ENCODE peak calls at places on chromosomes 16 and 17, in six cellular contexts. Q is fibroblast of mammary gland, N is left ventricle myocardium inferior, R is fibroblast of pulmonary artery, J is NCI-H524, C is stomach. F is an unnamed sample.

GRCh38 chr17:35713069-35713728 is 18.2 kb upstream of the RASL10B start:
- DNase-seq in Q (peak; percentile 96), N (no peak), R (peak; percentile 91), J (no peak), C (no peak), F (no peak)

GRCh38 chr17:45091778-45092425 is 30.8 kb downstream of the NMT1 start:
- DNase-seq in Q (peak; percentile 54), N (no peak), R (peak; percentile 25), J (no peak), C (no peak), F (no peak)

GRCh38 chr17:7279453-7279852 is 2.1 kb upstream of the SLC2A4 start:
- DNase-seq in Q (no peak), N (no peak), R (no peak), J (no peak), C (no peak), F (no peak)

GRCh38 chr16:28925386-28926228 is 569 bp upstream of the RABEP2 start:
- DNase-seq in Q (peak; percentile 77), N (peak; percentile 87), R (peak; percentile 69), J (peak; percentile 57), C (peak; percentile 62), F (no peak)

GRCh38 chr17:39676198-39676819 is 8.1 kb downstream of the PNMT start:
- DNase-seq in Q (no peak), N (peak; percentile 76), R (no peak), J (peak; percentile 51), C (peak; percentile 84), F (no peak)

GRCh38 chr16:24534634-24535033 is 4.7 kb upstream of the RBBP6 start:
- DNase-seq in Q (no peak), N (no peak), R (no peak), J (no peak), C (no peak), F (no peak)

GRCh38 chr17:81821147-81821546 is 11.9 kb downstream of the MCRIP1 start:
- DNase-seq in Q (no peak), N (no peak), R (no peak), J (no peak), C (no peak), F (no peak)

GRCh38 chr16:51807551-51807950 is 656.5 kb upstream of the SALL1 start:
- DNase-seq in Q (no peak), N (no peak), R (no peak), J (no peak), C (no peak), F (no peak)

GRCh38 chr17:45784583-45785372 is 658 bp downstream of the CRHR1 start:
- DNase-seq in Q (no peak), N (peak; percentile 17), R (no peak), J (no peak), C (peak; percentile 49), F (no peak)

GRCh38 chr17:81135503-81136283 is 29.6 kb upstream of the PVALEF start:
- DNase-seq in Q (no peak), N (no peak), R (no peak), J (peak; percentile 98), C (no peak), F (peak; percentile 48)

GRCh38 chr17:67696853-67697505 is 20.8 kb upstream of the NOL11 start:
- DNase-seq in Q (no peak), N (no peak), R (no peak), J (peak; percentile 50), C (no peak), F (no peak)

GRCh38 chr16:64153718-64154117 is 968.1 kb downstream of the CDH11 start:
- DNase-seq in Q (peak; percentile 31), N (no peak), R (no peak), J (no peak), C (no peak), F (no peak)

GRCh38 chr16:2468142-2468724 is 2.9 kb upstream of the NTN3 start:
- DNase-seq in Q (no peak), N (no peak), R (no peak), J (no peak), C (no peak), F (no peak)

GRCh38 chr17:48296453-48296852 is 133.6 kb downstream of the SKAP1 start:
- DNase-seq in Q (no peak), N (no peak), R (no peak), J (no peak), C (no peak), F (no peak)

GRCh38 chr16:11201498-11202259 is 54.3 kb downstream of the SOCS1 start:
- DNase-seq in Q (peak; percentile 85), N (no peak), R (peak; percentile 82), J (no peak), C (peak; percentile 41), F (no peak)

GRCh38 chr17:14033166-14033565 is 36.1 kb upstream of the COX10 start:
- DNase-seq in Q (no peak), N (no peak), R (no peak), J (no peak), C (no peak), F (no peak)

GRCh38 chr16:10016761-10017160 is 165.5 kb downstream of the GRIN2A start:
- DNase-seq in Q (no peak), N (no peak), R (no peak), J (no peak), C (no peak), F (no peak)

GRCh38 chr16:81633680-81634379 is 145.3 kb upstream of the PLCG2 start:
- DNase-seq in Q (no peak), N (no peak), R (no peak), J (no peak), C (no peak), F (no peak)

GRCh38 chr17:81420769-81421462 is 25.7 kb downstream of the BAHCC1 start:
- DNase-seq in Q (no peak), N (peak; percentile 56), R (peak; percentile 48), J (no peak), C (peak; percentile 82), F (no peak)

GRCh38 chr17:50221500-50222480 is 20.4 kb upstream of the COL1A1 start:
- DNase-seq in Q (peak; percentile 74), N (no peak), R (peak; percentile 67), J (no peak), C (no peak), F (no peak)

GRCh38 chr17:76199466-76199865 is 40.8 kb downstream of the RNF157 start:
- DNase-seq in Q (no peak), N (no peak), R (no peak), J (no peak), C (no peak), F (no peak)

GRCh38 chr16:75244844-75245758 is 6.3 kb downstream of the BCAR1 start:
- DNase-seq in Q (peak; percentile 93), N (peak; percentile 84), R (peak; percentile 98), J (no peak), C (peak; percentile 94), F (peak; percentile 80)

GRCh38 chr17:73595931-73596330 is 48.3 kb downstream of the SDK2 start:
- DNase-seq in Q (no peak), N (no peak), R (no peak), J (no peak), C (no peak), F (no peak)

GRCh38 chr16:19507882-19508281 is 14.0 kb downstream of the GDE1 start:
- DNase-seq in Q (no peak), N (no peak), R (no peak), J (no peak), C (no peak), F (no peak)

GRCh38 chr16:23257682-23258081 is 44.4 kb upstream of the SCNN1B start:
- DNase-seq in Q (no peak), N (no peak), R (no peak), J (no peak), C (no peak), F (no peak)

GRCh38 chr17:74493381-74493833 is 27.0 kb downstream of the CD300A start:
- DNase-seq in Q (peak; percentile 67), N (peak; percentile 62), R (peak; percentile 74), J (peak; percentile 79), C (peak; percentile 78), F (peak; percentile 41)

GRCh38 chr16:7345423-7345822 is 12.8 kb downstream of the RBFOX1 start:
- DNase-seq in Q (no peak), N (peak; percentile 32), R (no peak), J (no peak), C (no peak), F (no peak)

GRCh38 chr16:54266363-54266955 is 20.1 kb downstream of the IRX3 start:
- DNase-seq in Q (peak; percentile 71), N (no peak), R (peak; percentile 51), J (no peak), C (no peak), F (no peak)

GRCh38 chr17:3667366-3668278 is 756 bp downstream of the TAX1BP3 start:
- DNase-seq in Q (peak; percentile 83), N (peak; percentile 91), R (peak; percentile 93), J (no peak), C (peak; percentile 91), F (no peak)

GRCh38 chr16:49868164-49868668 is 12.3 kb upstream of the ZNF423 start:
- DNase-seq in Q (no peak), N (no peak), R (no peak), J (no peak), C (no peak), F (no peak)

GRCh38 chr17:1060991-1061390 is 64.1 kb downstream of the TIMM22 start:
- DNase-seq in Q (peak; percentile 99), N (no peak), R (peak; percentile 94), J (no peak), C (peak; percentile 87), F (no peak)

GRCh38 chr16:80816372-80816771 is 12.0 kb upstream of the CDYL2 start:
- DNase-seq in Q (no peak), N (no peak), R (no peak), J (no peak), C (no peak), F (no peak)

GRCh38 chr17:57104461-57105175 is 19.6 kb downstream of the AKAP1 start:
- DNase-seq in Q (peak; percentile 67), N (no peak), R (no peak), J (no peak), C (no peak), F (no peak)

GRCh38 chr17:27456681-27457404 is 595 bp downstream of the KSR1 start:
- DNase-seq in Q (no peak), N (peak; percentile 20), R (no peak), J (no peak), C (no peak), F (no peak)

GRCh38 chr17:73474370-73474988 is 162.7 kb upstream of the CDC42EP4 start:
- DNase-seq in Q (peak; percentile 77), N (peak; percentile 79), R (peak; percentile 79), J (no peak), C (peak; percentile 79), F (no peak)

GRCh38 chr17:65926599-65926998 is 265.3 kb downstream of the CEP112 start:
- DNase-seq in Q (no peak), N (no peak), R (no peak), J (no peak), C (no peak), F (no peak)

GRCh38 chr17:79987890-79988162 is 47.8 kb downstream of the TBC1D16 start:
- DNase-seq in Q (no peak), N (no peak), R (no peak), J (no peak), C (no peak), F (no peak)

GRCh38 chr16:16092925-16093624 is 130.2 kb downstream of the ABCC6 start:
- DNase-seq in Q (peak; percentile 68), N (no peak), R (peak; percentile 48), J (no peak), C (peak; percentile 35), F (no peak)

GRCh38 chr17:42101513-42102292 is 3.4 kb upstream of the ZNF385C start:
- DNase-seq in Q (peak; percentile 69), N (peak; percentile 74), R (peak; percentile 76), J (peak; percentile 18), C (peak; percentile 71), F (no peak)

F was measured in cerebellar nuclear complex.